ENCODE peak calls at places on chromosome 6, in ten cellular contexts. O is HS-5, X is iris pigment epithelial cell, J is astrocyte of the spinal cord, C is DND-41, W is NCI-H1105 treated with DMSO at 0.1 percent for 48 hours, D is osteoblast, Q is head of caudate nucleus, U is iPS-NIHi11, N is fibroblast of gingiva. B is an unnamed sample.

GRCh38 chr6:166598441-166599138 is 12.1 kb upstream of the RAMACL start:
- DNase-seq in D (peak; percentile 91), J (peak; percentile 89), W (no peak), U (no peak), C (no peak), O (peak; percentile 90), X (peak; percentile 97), Q (no peak), N (peak; percentile 93), B (peak; percentile 75)

GRCh38 chr6:132369526-132369925 is 31.7 kb downstream of the MOXD1 start:
- DNase-seq in W (no peak), D (peak; percentile 62), U (no peak), C (no peak), X (peak; percentile 68), Q (peak; percentile 41), N (peak; percentile 61), J (peak; percentile 52), O (no peak), B (no peak)

GRCh38 chr6:134391221-134391620 is 73.3 kb upstream of the SGK1 start:
- DNase-seq in U (no peak), C (no peak), Q (no peak), W (no peak), O (no peak), N (no peak), D (no peak), X (no peak), J (no peak), B (no peak)

GRCh38 chr6:168122011-168122410 is 43.0 kb upstream of the FRMD1 start:
- DNase-seq in U (peak; percentile 3), C (no peak), O (no peak), D (no peak), Q (no peak), J (no peak), W (no peak), X (no peak), N (no peak), B (peak; percentile 32)

GRCh38 chr6:13664703-13665352 is 46.8 kb downstream of the RANBP9 start:
- DNase-seq in Q (no peak), D (no peak), J (no peak), N (peak; percentile 31), U (no peak), C (no peak), O (no peak), X (peak; percentile 50), W (no peak), B (no peak)

GRCh38 chr6:99013661-99014458 is 66.1 kb upstream of the FBXL4 start:
- DNase-seq in J (peak; percentile 22), U (no peak), D (peak; percentile 74), Q (no peak), X (peak; percentile 67), O (no peak), W (no peak), N (no peak), C (no peak), B (peak; percentile 50)

GRCh38 chr6:43805695-43806040 is 35.7 kb downstream of the VEGFA start:
- DNase-seq in Q (no peak), D (no peak), C (no peak), J (no peak), O (no peak), X (no peak), U (no peak), N (no peak), W (no peak), B (no peak)

GRCh38 chr6:44093750-44094402 is 33.4 kb downstream of the MRPL14 start:
- DNase-seq in J (no peak), U (no peak), Q (no peak), X (no peak), W (no peak), O (no peak), C (no peak), D (peak; percentile 50), N (no peak), B (no peak)

GRCh38 chr6:168506460-168506859 is 65.5 kb downstream of the SMOC2 start:
- DNase-seq in O (no peak), Q (no peak), N (no peak), X (no peak), J (no peak), D (no peak), U (no peak), W (peak; percentile 63), C (no peak), B (no peak)

GRCh38 chr6:7504041-7504440 is 37.4 kb upstream of the DSP start:
- DNase-seq in O (no peak), Q (no peak), C (no peak), U (no peak), J (no peak), D (no peak), X (no peak), W (no peak), N (no peak), B (no peak)

GRCh38 chr6:3355358-3356055 is 96.8 kb downstream of the PSMG4 start:
- DNase-seq in C (no peak), Q (no peak), N (peak; percentile 33), J (peak; percentile 62), U (no peak), O (no peak), X (peak; percentile 14), W (peak; percentile 71), D (no peak), B (no peak)

GRCh38 chr6:107701231-107701630 is 122.9 kb downstream of the SCML4 start:
- DNase-seq in D (no peak), O (no peak), W (no peak), U (no peak), C (no peak), N (no peak), J (no peak), X (no peak), Q (no peak), B (no peak)

GRCh38 chr6:163761491-163761890 is 347.0 kb downstream of the QKI start:
- DNase-seq in J (no peak), Q (no peak), U (no peak), W (no peak), X (peak; percentile 11), D (no peak), C (no peak), O (peak; percentile 19), N (no peak), B (no peak)

GRCh38 chr6:99490608-99491007 is 24.6 kb downstream of the USP45 start:
- DNase-seq in C (no peak), J (no peak), N (no peak), O (no peak), U (no peak), W (no peak), D (no peak), Q (no peak), X (no peak), B (no peak)

GRCh38 chr6:25248100-25248499 is 31.1 kb upstream of the CARMIL1 start:
- DNase-seq in N (peak; percentile 40), C (no peak), W (no peak), J (peak; percentile 86), D (peak; percentile 92), Q (no peak), U (no peak), O (no peak), X (peak; percentile 76), B (no peak)

GRCh38 chr6:134830194-134830593 is 119.7 kb downstream of the ALDH8A1 start:
- DNase-seq in Q (no peak), O (no peak), X (peak; percentile 38), J (no peak), U (no peak), W (no peak), C (no peak), N (peak; percentile 69), D (peak; percentile 73), B (no peak)

GRCh38 chr6:136123464-136123863 is 126.6 kb downstream of the MTFR2 start:
- DNase-seq in J (no peak), W (no peak), Q (no peak), X (peak; percentile 69), C (no peak), O (no peak), D (peak; percentile 9), U (no peak), N (peak; percentile 48), B (no peak)

GRCh38 chr6:138493413-138493812 is 5.9 kb downstream of the NHSL1 start:
- DNase-seq in Q (peak; percentile 40), D (no peak), O (no peak), X (peak; percentile 78), U (peak; percentile 57), W (peak; percentile 36), C (no peak), N (peak; percentile 71), J (peak; percentile 90), B (peak; percentile 90)

GRCh38 chr6:151847064-151847463 is 39.6 kb downstream of the ESR1 start:
- DNase-seq in U (peak; percentile 55), N (peak; percentile 35), X (peak; percentile 53), J (peak; percentile 54), W (no peak), O (peak; percentile 5), D (no peak), Q (no peak), C (peak; percentile 46), B (peak; percentile 76)

GRCh38 chr6:151263967-151264366 is 24.2 kb downstream of the AKAP12 start:
- DNase-seq in J (no peak), C (no peak), Q (no peak), N (peak; percentile 54), D (no peak), O (no peak), U (no peak), X (no peak), W (no peak), B (no peak)

GRCh38 chr6:23663652-23664051 is 462.4 kb upstream of the NRSN1 start:
- DNase-seq in Q (no peak), D (no peak), U (no peak), W (peak; percentile 53), J (no peak), C (no peak), X (no peak), O (no peak), N (no peak), B (no peak)

GRCh38 chr6:129859524-129859923 is 1.6 kb downstream of the TMEM244 start:
- DNase-seq in J (peak; percentile 56), X (peak; percentile 52), O (no peak), Q (no peak), N (peak; percentile 49), U (no peak), C (no peak), D (no peak), W (no peak), B (no peak)

GRCh38 chr6:56297022-56297995 is 49.9 kb upstream of the COL21A1 start:
- DNase-seq in C (no peak), Q (no peak), U (no peak), X (peak; percentile 29), N (peak; percentile 27), W (no peak), J (no peak), D (no peak), O (no peak), B (no peak)

B was measured in islet precursor cell.